ENCODE peak calls at places on chromosomes 6 and 20, in ten cellular contexts. One of them, this sample, is unnamed.

GRCh38 chr6:44676826-44677433 is 289.4 kb downstream of the CDC5L start:
- DNase-seq in GDM1: no peak
- DNase-seq in M059J: peak
- DNase-seq in substantia nigra: no peak
- DNase-seq in H7: no peak
- DNase-seq in prostate gland: peak
- DNase-seq in stimulated activated effector memory CD8-positive, alpha-beta T cell treated with anti-CD3 and anti-CD28 coated beads, Interleukin-12 subunit alpha, Interleukin-12 subunit beta, amount 100 ng/mL, for 72 hours: no peak
- DNase-seq in T-helper 2 cell: no peak
- DNase-seq in DMS 273 treated with DMSO at 0.1 percent for 48 hours: no peak
- DNase-seq in WTC11: no peak
- DNase-seq in this sample: no peak

GRCh38 chr6:140462495-140463311 is 1088.3 kb upstream of the CITED2 start:
- DNase-seq in H7: no peak
- DNase-seq in GDM1: no peak
- DNase-seq in substantia nigra: no peak
- DNase-seq in prostate gland: peak
- DNase-seq in M059J: peak
- DNase-seq in WTC11: no peak
- DNase-seq in stimulated activated effector memory CD8-positive, alpha-beta T cell treated with anti-CD3 and anti-CD28 coated beads, Interleukin-12 subunit alpha, Interleukin-12 subunit beta, amount 100 ng/mL, for 72 hours: no peak
- DNase-seq in T-helper 2 cell: no peak
- DNase-seq in DMS 273 treated with DMSO at 0.1 percent for 48 hours: no peak
- DNase-seq in this sample: peak

GRCh38 chr20:47748851-47749250 is 36.4 kb downstream of the SULF2 start:
- DNase-seq in M059J: no peak
- DNase-seq in stimulated activated effector memory CD8-positive, alpha-beta T cell treated with anti-CD3 and anti-CD28 coated beads, Interleukin-12 subunit alpha, Interleukin-12 subunit beta, amount 100 ng/mL, for 72 hours: no peak
- DNase-seq in GDM1: peak
- DNase-seq in DMS 273 treated with DMSO at 0.1 percent for 48 hours: no peak
- DNase-seq in substantia nigra: no peak
- DNase-seq in H7: no peak
- DNase-seq in prostate gland: no peak
- DNase-seq in WTC11: no peak
- DNase-seq in T-helper 2 cell: no peak
- DNase-seq in this sample: no peak

GRCh38 chr6:105798057-105798456 is 288.1 kb upstream of the PRDM1 start:
- DNase-seq in DMS 273 treated with DMSO at 0.1 percent for 48 hours: no peak
- DNase-seq in T-helper 2 cell: no peak
- DNase-seq in prostate gland: no peak
- DNase-seq in GDM1: no peak
- DNase-seq in H7: no peak
- DNase-seq in WTC11: no peak
- DNase-seq in M059J: peak
- DNase-seq in substantia nigra: no peak
- DNase-seq in stimulated activated effector memory CD8-positive, alpha-beta T cell treated with anti-CD3 and anti-CD28 coated beads, Interleukin-12 subunit alpha, Interleukin-12 subunit beta, amount 100 ng/mL, for 72 hours: no peak
- DNase-seq in this sample: no peak

GRCh38 chr20:41076776-41077175 is 48.2 kb downstream of the TOP1 start:
- DNase-seq in stimulated activated effector memory CD8-positive, alpha-beta T cell treated with anti-CD3 and anti-CD28 coated beads, Interleukin-12 subunit alpha, Interleukin-12 subunit beta, amount 100 ng/mL, for 72 hours: no peak
- DNase-seq in T-helper 2 cell: no peak
- DNase-seq in GDM1: no peak
- DNase-seq in DMS 273 treated with DMSO at 0.1 percent for 48 hours: no peak
- DNase-seq in substantia nigra: no peak
- DNase-seq in M059J: no peak
- DNase-seq in H7: no peak
- DNase-seq in prostate gland: no peak
- DNase-seq in WTC11: no peak
- DNase-seq in this sample: no peak

GRCh38 chr6:10598084-10598960 is 77.2 kb downstream of the GCNT2 start:
- DNase-seq in stimulated activated effector memory CD8-positive, alpha-beta T cell treated with anti-CD3 and anti-CD28 coated beads, Interleukin-12 subunit alpha, Interleukin-12 subunit beta, amount 100 ng/mL, for 72 hours: no peak
- DNase-seq in DMS 273 treated with DMSO at 0.1 percent for 48 hours: no peak
- DNase-seq in prostate gland: no peak
- DNase-seq in T-helper 2 cell: no peak
- DNase-seq in M059J: peak
- DNase-seq in substantia nigra: no peak
- DNase-seq in WTC11: no peak
- DNase-seq in GDM1: no peak
- DNase-seq in H7: no peak
- DNase-seq in this sample: no peak

GRCh38 chr20:37988555-37988954 is 44.7 kb downstream of the TTI1 start:
- DNase-seq in T-helper 2 cell: no peak
- DNase-seq in GDM1: no peak
- DNase-seq in DMS 273 treated with DMSO at 0.1 percent for 48 hours: no peak
- DNase-seq in WTC11: no peak
- DNase-seq in H7: no peak
- DNase-seq in substantia nigra: no peak
- DNase-seq in stimulated activated effector memory CD8-positive, alpha-beta T cell treated with anti-CD3 and anti-CD28 coated beads, Interleukin-12 subunit alpha, Interleukin-12 subunit beta, amount 100 ng/mL, for 72 hours: no peak
- DNase-seq in prostate gland: no peak
- DNase-seq in M059J: peak
- DNase-seq in this sample: no peak

GRCh38 chr6:112946051-112946450 is 598.9 kb downstream of the RFPL4B start:
- DNase-seq in stimulated activated effector memory CD8-positive, alpha-beta T cell treated with anti-CD3 and anti-CD28 coated beads, Interleukin-12 subunit alpha, Interleukin-12 subunit beta, amount 100 ng/mL, for 72 hours: no peak
- DNase-seq in GDM1: no peak
- DNase-seq in substantia nigra: no peak
- DNase-seq in H7: no peak
- DNase-seq in WTC11: no peak
- DNase-seq in DMS 273 treated with DMSO at 0.1 percent for 48 hours: no peak
- DNase-seq in M059J: peak
- DNase-seq in T-helper 2 cell: no peak
- DNase-seq in prostate gland: no peak
- DNase-seq in this sample: no peak

GRCh38 chr20:32201977-32202363 is 5.6 kb downstream of the PLAGL2 start:
- DNase-seq in DMS 273 treated with DMSO at 0.1 percent for 48 hours: no peak
- DNase-seq in M059J: no peak
- DNase-seq in T-helper 2 cell: no peak
- DNase-seq in GDM1: no peak
- DNase-seq in substantia nigra: no peak
- DNase-seq in H7: no peak
- DNase-seq in WTC11: no peak
- DNase-seq in stimulated activated effector memory CD8-positive, alpha-beta T cell treated with anti-CD3 and anti-CD28 coated beads, Interleukin-12 subunit alpha, Interleukin-12 subunit beta, amount 100 ng/mL, for 72 hours: no peak
- DNase-seq in prostate gland: no peak
- DNase-seq in this sample: no peak

GRCh38 chr6:17530321-17530835 is 69.7 kb upstream of the FAM8A1 start:
- DNase-seq in GDM1: no peak
- DNase-seq in substantia nigra: no peak
- DNase-seq in H7: no peak
- DNase-seq in DMS 273 treated with DMSO at 0.1 percent for 48 hours: no peak
- DNase-seq in prostate gland: no peak
- DNase-seq in T-helper 2 cell: no peak
- DNase-seq in M059J: no peak
- DNase-seq in WTC11: no peak
- DNase-seq in stimulated activated effector memory CD8-positive, alpha-beta T cell treated with anti-CD3 and anti-CD28 coated beads, Interleukin-12 subunit alpha, Interleukin-12 subunit beta, amount 100 ng/mL, for 72 hours: no peak
- DNase-seq in this sample: no peak

GRCh38 chr20:53890434-53891305 is 179.7 kb downstream of the BCAS1 start:
- DNase-seq in WTC11: no peak
- DNase-seq in stimulated activated effector memory CD8-positive, alpha-beta T cell treated with anti-CD3 and anti-CD28 coated beads, Interleukin-12 subunit alpha, Interleukin-12 subunit beta, amount 100 ng/mL, for 72 hours: no peak
- DNase-seq in prostate gland: no peak
- DNase-seq in T-helper 2 cell: no peak
- DNase-seq in substantia nigra: no peak
- DNase-seq in DMS 273 treated with DMSO at 0.1 percent for 48 hours: no peak
- DNase-seq in GDM1: no peak
- DNase-seq in M059J: peak
- DNase-seq in H7: no peak
- DNase-seq in this sample: no peak

GRCh38 chr6:16136536-16137450 is 7.9 kb downstream of the MYLIP start:
- DNase-seq in WTC11: no peak
- DNase-seq in T-helper 2 cell: peak
- DNase-seq in GDM1: no peak
- DNase-seq in stimulated activated effector memory CD8-positive, alpha-beta T cell treated with anti-CD3 and anti-CD28 coated beads, Interleukin-12 subunit alpha, Interleukin-12 subunit beta, amount 100 ng/mL, for 72 hours: peak
- DNase-seq in prostate gland: peak
- DNase-seq in substantia nigra: no peak
- DNase-seq in M059J: peak
- DNase-seq in H7: no peak
- DNase-seq in DMS 273 treated with DMSO at 0.1 percent for 48 hours: no peak
- DNase-seq in this sample: no peak

This sample was measured in LNCaP clone FGC.